ENCODE peak calls at places on chromosomes 4 and X, in five cellular contexts. S is upper lobe of right lung, Y is DND-41, J is tibial nerve, F is dorsolateral prefrontal cortex. H is an unnamed sample.

GRCh38 chr4:162497564-162498167 is 333.9 kb upstream of the FSTL5 start:
- DNase-seq in F (no peak), J (no peak), Y (peak), S (no peak), H (no peak)

GRCh38 chrX:40644175-40644574 is 3.2 kb downstream of the CXorf38 start:
- DNase-seq in F (no peak), J (no peak), Y (no peak), S (no peak), H (no peak)

GRCh38 chrX:17553451-17553850 is 178.5 kb downstream of the NHS start:
- DNase-seq in F (no peak), Y (no peak), S (no peak), J (no peak), H (no peak)

GRCh38 chr4:19399001-19399400 is 852.7 kb upstream of the SLIT2 start:
- DNase-seq in S (no peak), J (no peak), F (no peak), Y (no peak), H (no peak)

GRCh38 chrX:49754238-49754857 is 58.6 kb upstream of the PAGE1 start:
- DNase-seq in Y (peak), J (no peak), S (peak), F (no peak), H (no peak)

GRCh38 chr4:108544504-108544903 is 75.9 kb upstream of the RPL34 start:
- DNase-seq in F (no peak), S (no peak), J (no peak), Y (no peak), H (no peak)

GRCh38 chr4:108762559-108763225 is at the start of gene ETNPPL:
- DNase-seq in F (no peak), Y (peak), S (peak), J (no peak), H (no peak)

GRCh38 chr4:4432341-4433125 is 45.6 kb downstream of the NSG1 start:
- DNase-seq in Y (no peak), S (no peak), F (no peak), J (no peak), H (no peak)

GRCh38 chrX:85499400-85499799 is 119.9 kb upstream of the POF1B start:
- DNase-seq in F (no peak), J (no peak), Y (no peak), S (no peak), H (no peak)

DNA sequence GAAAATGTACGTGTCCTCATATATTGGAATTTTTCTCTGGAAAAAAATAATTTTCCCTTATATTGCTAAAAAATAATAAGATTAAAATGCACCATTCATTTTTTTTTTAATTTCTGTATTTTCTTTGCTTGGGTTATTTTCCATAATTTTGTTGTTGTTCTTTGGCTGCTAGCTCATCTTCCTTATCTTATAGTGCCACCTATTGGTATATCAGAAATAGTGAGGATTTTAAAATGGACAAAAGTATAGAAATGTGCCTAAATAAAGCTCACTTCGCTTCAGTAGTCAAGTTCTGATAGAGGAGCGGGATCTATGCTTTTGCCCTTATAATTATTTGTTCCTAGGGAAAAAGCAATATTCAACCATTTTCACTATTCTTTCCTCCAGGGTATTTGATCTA is 134.8 kb downstream of the NAP1L3 start:
- DNase-seq in F (no peak), S (no peak), J (no peak), Y (no peak), H (no peak)
- TF ChIP-seq CTCF in F (peak), S (peak), J (no peak), Y (peak), H (no peak)

GRCh38 chr4:139617702-139618490 is 47.7 kb upstream of the MGST2 start:
- DNase-seq in J (no peak), Y (no peak), S (no peak), F (no peak), H (no peak)
- TF ChIP-seq CTCF in J (peak), Y (peak), S (peak), F (no peak), H (no peak)

GRCh38 chr4:88230953-88231835 is 53.2 kb downstream of the PPM1K start:
- DNase-seq in Y (no peak), J (no peak), S (no peak), F (no peak), H (no peak)

GRCh38 chr4:88225216-88226107 is 58.9 kb downstream of the PPM1K start:
- DNase-seq in Y (no peak), S (no peak), J (no peak), F (no peak), H (no peak)

GRCh38 chr4:88227734-88228133 is 56.6 kb downstream of the PPM1K start:
- DNase-seq in J (no peak), F (no peak), S (no peak), Y (no peak), H (no peak)

GRCh38 chr4:88230399-88230798 is 54.0 kb downstream of the PPM1K start:
- DNase-seq in Y (no peak), S (no peak), J (no peak), F (no peak), H (no peak)

DNA sequence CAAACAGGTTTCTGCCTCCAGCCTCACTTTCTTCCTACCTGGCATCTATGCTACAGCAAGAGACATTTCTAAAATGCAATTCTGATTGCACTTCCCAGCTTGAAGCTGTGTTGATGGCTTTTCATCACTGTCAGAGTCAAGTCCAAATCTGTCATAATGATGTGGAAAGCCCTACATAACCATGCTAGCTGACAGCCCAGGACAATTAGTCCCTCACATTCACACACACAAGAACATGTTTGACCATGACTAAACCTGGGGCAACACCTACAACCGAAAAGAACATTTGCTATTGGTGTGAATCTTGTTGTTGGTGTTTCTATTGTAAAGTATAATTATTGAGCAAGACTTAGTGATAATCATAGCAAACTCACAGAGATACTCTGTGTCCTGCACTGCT is 58.2 kb downstream of the PPM1K start:
- DNase-seq in F (no peak), J (no peak), S (no peak), Y (no peak), H (no peak)
- TF ChIP-seq CTCF in F (no peak), J (no peak), S (no peak), Y (no peak), H (no peak)

GRCh38 chrX:45727761-45728160 is 527.1 kb upstream of the DIPK2B start:
- DNase-seq in J (no peak), Y (no peak), F (no peak), S (no peak), H (no peak)
- TF ChIP-seq CTCF in J (no peak), Y (no peak), F (no peak), S (no peak), H (no peak)

GRCh38 chr4:80324171-80324570 is 11.4 kb upstream of the CFAP299 start:
- DNase-seq in F (no peak), Y (no peak), J (no peak), S (no peak), H (no peak)

GRCh38 chr4:80321776-80322175 is 13.8 kb upstream of the CFAP299 start:
- DNase-seq in Y (no peak), S (no peak), J (no peak), F (no peak), H (no peak)

GRCh38 chr4:80321341-80321740 is 14.2 kb upstream of the CFAP299 start:
- DNase-seq in F (no peak), S (no peak), Y (no peak), J (no peak), H (no peak)

GRCh38 chr4:80322716-80323115 is 12.8 kb upstream of the CFAP299 start:
- DNase-seq in Y (peak), J (no peak), F (no peak), S (no peak), H (no peak)
- TF ChIP-seq CTCF in Y (peak), J (no peak), F (no peak), S (no peak), H (no peak)

DNA sequence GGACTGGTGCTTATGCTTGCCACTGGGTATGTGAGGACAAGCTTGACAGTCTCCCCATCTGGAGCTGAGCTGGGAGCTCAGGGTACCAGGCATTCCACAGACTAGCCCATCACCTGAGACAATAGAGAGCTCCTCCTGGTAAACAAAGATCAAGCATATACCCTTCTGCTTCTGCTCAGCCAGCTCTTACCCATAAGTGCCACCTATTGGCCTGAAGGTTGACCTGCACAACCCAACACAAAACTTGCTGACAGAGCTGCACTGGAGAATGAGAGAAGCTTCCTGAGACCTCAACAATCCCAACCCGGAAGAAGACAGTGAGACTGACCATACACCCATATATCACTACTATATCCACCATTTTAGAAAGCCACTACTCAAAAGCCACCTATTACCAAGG is 1049.2 kb upstream of the INTU start:
- DNase-seq in J (no peak), S (no peak), Y (no peak), F (no peak), H (no peak)
- TF ChIP-seq CTCF in J (no peak), S (no peak), Y (no peak), F (no peak), H (no peak)

GRCh38 chrX:54788446-54788845 is 9.6 kb downstream of the ITIH6 start:
- DNase-seq in J (no peak), F (no peak), Y (no peak), S (no peak), H (no peak)

GRCh38 chrX:54785901-54786300 is 12.2 kb downstream of the ITIH6 start:
- DNase-seq in F (no peak), S (no peak), Y (no peak), J (no peak), H (no peak)

DNA sequence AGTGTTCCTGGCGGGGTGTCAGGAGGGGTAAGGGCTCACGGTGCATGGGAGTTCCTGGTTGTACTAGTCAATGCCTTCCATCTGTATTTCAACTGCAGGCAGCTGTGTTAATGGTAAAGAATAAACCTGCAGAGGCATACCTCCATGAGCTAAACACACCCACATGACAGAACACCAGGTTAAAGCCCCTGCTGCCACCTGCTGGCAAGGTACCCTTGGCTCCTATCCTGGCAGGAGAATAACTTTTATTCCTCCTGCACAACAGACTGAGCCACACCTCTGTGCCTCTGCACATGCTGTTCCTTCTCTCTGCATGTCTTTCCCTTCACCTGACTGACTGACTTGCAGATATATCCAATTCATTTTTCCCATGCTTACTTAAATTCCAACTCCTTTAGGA is 11.1 kb downstream of the ITIH6 start:
- DNase-seq in F (no peak), S (no peak), J (no peak), Y (no peak), H (no peak)
- TF ChIP-seq CTCF in F (no peak), S (peak), J (peak), Y (peak), H (no peak)